ENCODE peak calls at places on chromosomes 7 and 10, in six cellular contexts. One of them, this sample, is unnamed.

GRCh38 chr7:157972914-157973313 is 614.7 kb downstream of the PTPRN2 start:
- DNase-seq in OCI-LY7: no peak
- DNase-seq in astrocyte of the cerebellum: no peak
- DNase-seq in choroid plexus epithelial cell: no peak
- DNase-seq in dorsolateral prefrontal cortex: no peak
- DNase-seq in GM12878: no peak
- DNase-seq in this sample: no peak

GRCh38 chr7:133300811-133301210 is 47.9 kb downstream of the EXOC4 start:
- DNase-seq in OCI-LY7: no peak
- DNase-seq in astrocyte of the cerebellum: no peak
- DNase-seq in choroid plexus epithelial cell: peak; percentile 40
- DNase-seq in dorsolateral prefrontal cortex: no peak
- DNase-seq in GM12878: no peak
- DNase-seq in this sample: peak; percentile 4

GRCh38 chr7:154832557-154833138 is 170.3 kb downstream of the PAXIP1 start:
- DNase-seq in OCI-LY7: peak; percentile 53
- DNase-seq in astrocyte of the cerebellum: no peak
- DNase-seq in choroid plexus epithelial cell: no peak
- DNase-seq in dorsolateral prefrontal cortex: no peak
- DNase-seq in GM12878: no peak
- DNase-seq in this sample: peak; percentile 18

GRCh38 chr10:80141696-80142460 is 9.3 kb downstream of the PLAC9 start:
- DNase-seq in OCI-LY7: no peak
- DNase-seq in astrocyte of the cerebellum: no peak
- DNase-seq in choroid plexus epithelial cell: no peak
- DNase-seq in dorsolateral prefrontal cortex: no peak
- DNase-seq in GM12878: no peak
- DNase-seq in this sample: no peak

GRCh38 chr7:50687575-50688261 is 95.0 kb downstream of the GRB10 start:
- DNase-seq in OCI-LY7: no peak
- DNase-seq in astrocyte of the cerebellum: peak; percentile 57
- DNase-seq in choroid plexus epithelial cell: peak; percentile 78
- DNase-seq in dorsolateral prefrontal cortex: peak; percentile 40
- DNase-seq in GM12878: no peak
- DNase-seq in this sample: peak; percentile 76

GRCh38 chr7:105743351-105743812 is 133.0 kb downstream of the ATXN7L1 start:
- DNase-seq in OCI-LY7: no peak
- DNase-seq in astrocyte of the cerebellum: no peak
- DNase-seq in choroid plexus epithelial cell: no peak
- DNase-seq in dorsolateral prefrontal cortex: no peak
- DNase-seq in GM12878: no peak
- DNase-seq in this sample: no peak

GRCh38 chr7:100730136-100730800 is 3.1 kb upstream of the ZAN start:
- DNase-seq in OCI-LY7: no peak
- DNase-seq in astrocyte of the cerebellum: no peak
- DNase-seq in choroid plexus epithelial cell: no peak
- DNase-seq in dorsolateral prefrontal cortex: no peak
- DNase-seq in GM12878: no peak
- DNase-seq in this sample: no peak

GRCh38 chr7:22992874-22993840 is 20.8 kb downstream of the HYCC1 start:
- DNase-seq in OCI-LY7: peak; percentile 54
- DNase-seq in astrocyte of the cerebellum: no peak
- DNase-seq in choroid plexus epithelial cell: no peak
- DNase-seq in dorsolateral prefrontal cortex: no peak
- DNase-seq in GM12878: peak; percentile 65
- DNase-seq in this sample: no peak

GRCh38 chr7:98231489-98232275 is 20.4 kb downstream of the TECPR1 start:
- DNase-seq in OCI-LY7: no peak
- DNase-seq in astrocyte of the cerebellum: no peak
- DNase-seq in choroid plexus epithelial cell: no peak
- DNase-seq in dorsolateral prefrontal cortex: no peak
- DNase-seq in GM12878: no peak
- DNase-seq in this sample: no peak

GRCh38 chr7:30994206-30995100 is 30.7 kb downstream of the GHRHR start:
- DNase-seq in OCI-LY7: no peak
- DNase-seq in astrocyte of the cerebellum: no peak
- DNase-seq in choroid plexus epithelial cell: no peak
- DNase-seq in dorsolateral prefrontal cortex: peak; percentile 89
- DNase-seq in GM12878: no peak
- DNase-seq in this sample: no peak

GRCh38 chr10:15842493-15843169 is 17.7 kb downstream of the MINDY3 start:
- DNase-seq in OCI-LY7: no peak
- DNase-seq in astrocyte of the cerebellum: no peak
- DNase-seq in choroid plexus epithelial cell: peak; percentile 61
- DNase-seq in dorsolateral prefrontal cortex: no peak
- DNase-seq in GM12878: no peak
- DNase-seq in this sample: peak; percentile 42

GRCh38 chr7:131365876-131366275 is 38.2 kb downstream of the MKLN1 start:
- DNase-seq in OCI-LY7: no peak
- DNase-seq in astrocyte of the cerebellum: no peak
- DNase-seq in choroid plexus epithelial cell: peak; percentile 60
- DNase-seq in dorsolateral prefrontal cortex: no peak
- DNase-seq in GM12878: no peak
- DNase-seq in this sample: peak; percentile 73

GRCh38 chr10:124588736-124589451 is 127.3 kb downstream of the LHPP start:
- DNase-seq in OCI-LY7: no peak
- DNase-seq in astrocyte of the cerebellum: no peak
- DNase-seq in choroid plexus epithelial cell: peak; percentile 16
- DNase-seq in dorsolateral prefrontal cortex: peak; percentile 71
- DNase-seq in GM12878: no peak
- DNase-seq in this sample: peak; percentile 70

GRCh38 chr10:99993994-99994689 is 15.6 kb downstream of the DNMBP start:
- DNase-seq in OCI-LY7: peak; percentile 66
- DNase-seq in astrocyte of the cerebellum: peak; percentile 79
- DNase-seq in choroid plexus epithelial cell: peak; percentile 94
- DNase-seq in dorsolateral prefrontal cortex: no peak
- DNase-seq in GM12878: peak; percentile 51
- DNase-seq in this sample: peak; percentile 99

GRCh38 chr10:69060127-69060798 is 27.6 kb upstream of the SRGN start:
- DNase-seq in OCI-LY7: no peak
- DNase-seq in astrocyte of the cerebellum: no peak
- DNase-seq in choroid plexus epithelial cell: no peak
- DNase-seq in dorsolateral prefrontal cortex: no peak
- DNase-seq in GM12878: no peak
- DNase-seq in this sample: no peak

GRCh38 chr10:3780056-3780765 is 4.8 kb downstream of the KLF6 start:
- DNase-seq in OCI-LY7: no peak
- DNase-seq in astrocyte of the cerebellum: no peak
- DNase-seq in choroid plexus epithelial cell: peak; percentile 75
- DNase-seq in dorsolateral prefrontal cortex: no peak
- DNase-seq in GM12878: no peak
- DNase-seq in this sample: peak; percentile 58

GRCh38 chr10:18616337-18616736 is 35.0 kb downstream of the NSUN6 start:
- DNase-seq in OCI-LY7: no peak
- DNase-seq in astrocyte of the cerebellum: no peak
- DNase-seq in choroid plexus epithelial cell: peak; percentile 24
- DNase-seq in dorsolateral prefrontal cortex: no peak
- DNase-seq in GM12878: no peak
- DNase-seq in this sample: peak; percentile 66

GRCh38 chr10:29846881-29847280 is 212.1 kb upstream of the SVIL start:
- DNase-seq in OCI-LY7: no peak
- DNase-seq in astrocyte of the cerebellum: no peak
- DNase-seq in choroid plexus epithelial cell: no peak
- DNase-seq in dorsolateral prefrontal cortex: no peak
- DNase-seq in GM12878: no peak
- DNase-seq in this sample: no peak

GRCh38 chr10:29851241-29851640 is 208.1 kb downstream of the JCAD start:
- DNase-seq in OCI-LY7: no peak
- DNase-seq in astrocyte of the cerebellum: no peak
- DNase-seq in choroid plexus epithelial cell: no peak
- DNase-seq in dorsolateral prefrontal cortex: no peak
- DNase-seq in GM12878: no peak
- DNase-seq in this sample: no peak

GRCh38 chr10:29850371-29850770 is 209.0 kb downstream of the JCAD start:
- DNase-seq in OCI-LY7: no peak
- DNase-seq in astrocyte of the cerebellum: no peak
- DNase-seq in choroid plexus epithelial cell: no peak
- DNase-seq in dorsolateral prefrontal cortex: no peak
- DNase-seq in GM12878: no peak
- DNase-seq in this sample: no peak

GRCh38 chr10:29849886-29850285 is 209.5 kb downstream of the JCAD start:
- DNase-seq in OCI-LY7: no peak
- DNase-seq in astrocyte of the cerebellum: no peak
- DNase-seq in choroid plexus epithelial cell: peak; percentile 38
- DNase-seq in dorsolateral prefrontal cortex: no peak
- DNase-seq in GM12878: no peak
- DNase-seq in this sample: no peak

DNA sequence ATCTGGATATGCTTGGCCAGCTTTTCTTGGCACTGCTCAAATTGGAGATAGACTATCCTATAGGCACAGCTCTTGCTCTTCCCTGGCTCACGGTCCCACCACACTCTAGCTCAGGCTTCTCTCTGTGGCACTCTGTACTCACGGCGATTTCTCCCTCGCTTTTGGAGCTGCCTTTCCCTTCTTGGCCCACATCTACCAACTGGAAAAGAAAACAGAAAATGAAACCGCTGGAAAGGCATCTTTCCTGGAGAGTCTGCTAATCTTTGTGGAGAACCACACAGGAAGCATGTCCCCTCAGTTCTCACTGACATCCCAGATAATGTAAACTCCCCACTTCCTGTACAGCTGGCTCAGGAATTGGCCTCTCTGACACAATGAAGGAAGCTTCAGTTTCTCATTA is 210.0 kb downstream of the JCAD start:
- DNase-seq in OCI-LY7: no peak
- DNase-seq in astrocyte of the cerebellum: peak; percentile 84
- DNase-seq in choroid plexus epithelial cell: peak; percentile 83
- DNase-seq in dorsolateral prefrontal cortex: no peak
- DNase-seq in GM12878: no peak
- DNase-seq in this sample: peak; percentile 95
- H3K4me3 ChIP-seq in OCI-LY7: no peak overlapping the region
- H3K4me3 ChIP-seq in astrocyte of the cerebellum: no peak overlapping the region
- H3K4me3 ChIP-seq in choroid plexus epithelial cell: peak overlapping the region; percentile 38
- H3K4me3 ChIP-seq in dorsolateral prefrontal cortex: no peak overlapping the region
- H3K4me3 ChIP-seq in GM12878: no peak overlapping the region
- H3K4me3 ChIP-seq in this sample: peak overlapping the region; percentile 47

DNA sequence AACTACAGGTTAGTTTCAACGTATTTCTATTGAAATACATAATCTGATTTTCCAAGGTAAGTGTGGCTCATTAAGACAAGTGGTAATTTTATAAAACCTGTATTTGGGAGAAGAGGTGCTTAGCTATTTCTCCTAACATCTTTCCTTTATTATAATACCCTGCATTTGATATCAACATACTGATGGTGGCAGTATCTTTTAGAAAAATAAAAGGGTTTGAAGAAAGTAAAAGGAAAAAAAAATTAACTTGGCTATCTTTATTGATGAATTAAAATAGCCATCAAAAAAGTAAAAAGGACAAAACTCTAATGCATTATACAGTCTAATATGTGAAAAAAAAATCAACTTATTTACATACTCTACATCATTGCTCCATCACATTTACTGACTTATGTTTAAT is 68.0 kb downstream of the NRBF2 start:
- DNase-seq in OCI-LY7: no peak
- DNase-seq in astrocyte of the cerebellum: no peak
- DNase-seq in choroid plexus epithelial cell: no peak
- DNase-seq in dorsolateral prefrontal cortex: no peak
- DNase-seq in GM12878: no peak
- DNase-seq in this sample: no peak
- TF ChIP-seq CTCF in OCI-LY7: peak; percentile 36
- TF ChIP-seq CTCF in astrocyte of the cerebellum: no peak
- TF ChIP-seq CTCF in choroid plexus epithelial cell: no peak
- TF ChIP-seq CTCF in dorsolateral prefrontal cortex: no peak
- TF ChIP-seq CTCF in GM12878: no peak
- TF ChIP-seq CTCF in this sample: no peak

DNA sequence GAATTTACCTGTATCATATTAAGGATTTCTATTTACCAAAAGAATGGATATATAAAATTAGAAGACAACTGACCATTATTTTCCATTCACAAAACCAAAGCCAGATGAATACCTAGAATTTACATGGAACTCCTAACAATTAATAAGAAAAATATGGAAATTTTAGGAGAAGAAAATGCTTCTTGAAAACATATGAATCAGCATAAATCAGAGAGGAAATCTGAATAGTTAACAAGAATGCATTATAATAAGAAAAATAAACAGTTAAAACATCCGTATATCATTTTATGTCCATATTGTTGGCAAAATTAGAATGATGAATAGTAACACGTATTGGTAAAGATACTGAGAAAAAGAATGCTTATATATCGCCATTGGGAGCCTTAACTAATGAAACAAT is 505.5 kb downstream of the NEBL start:
- DNase-seq in OCI-LY7: no peak
- DNase-seq in astrocyte of the cerebellum: no peak
- DNase-seq in choroid plexus epithelial cell: no peak
- DNase-seq in dorsolateral prefrontal cortex: no peak
- DNase-seq in GM12878: no peak
- DNase-seq in this sample: no peak
- H3K4me3 ChIP-seq in OCI-LY7: no peak overlapping the region
- H3K4me3 ChIP-seq in astrocyte of the cerebellum: no peak overlapping the region
- H3K4me3 ChIP-seq in choroid plexus epithelial cell: no peak overlapping the region
- H3K4me3 ChIP-seq in dorsolateral prefrontal cortex: no peak overlapping the region
- H3K4me3 ChIP-seq in GM12878: no peak overlapping the region
- H3K4me3 ChIP-seq in this sample: no peak overlapping the region

GRCh38 chr10:26887611-26888215 is 27.0 kb upstream of the ABI1 start:
- DNase-seq in OCI-LY7: no peak
- DNase-seq in astrocyte of the cerebellum: no peak
- DNase-seq in choroid plexus epithelial cell: no peak
- DNase-seq in dorsolateral prefrontal cortex: no peak
- DNase-seq in GM12878: no peak
- DNase-seq in this sample: no peak

GRCh38 chr10:26890956-26891355 is 30.2 kb upstream of the ABI1 start:
- DNase-seq in OCI-LY7: peak; percentile 59
- DNase-seq in astrocyte of the cerebellum: peak; percentile 46
- DNase-seq in choroid plexus epithelial cell: peak; percentile 89
- DNase-seq in dorsolateral prefrontal cortex: no peak
- DNase-seq in GM12878: no peak
- DNase-seq in this sample: peak; percentile 74
- TF ChIP-seq CTCF in OCI-LY7: peak; percentile 82
- TF ChIP-seq CTCF in astrocyte of the cerebellum: peak; percentile 63
- TF ChIP-seq CTCF in choroid plexus epithelial cell: peak; percentile 88
- TF ChIP-seq CTCF in dorsolateral prefrontal cortex: peak; percentile 45
- TF ChIP-seq CTCF in GM12878: peak; percentile 55
- TF ChIP-seq CTCF in this sample: peak; percentile 75

This sample was measured in fibroblast of villous mesenchyme.